ENCODE peak calls at places on chromosomes 11 and 22, in five cellular contexts. T, V, D, L and W are unnamed samples. For H3K27me3, the result is how much of the 10 kb centered on the place peaks cover.

GRCh38 chr11:57100638-57101312 is 81.0 kb upstream of the LRRC55 start:
- DNase-seq in T (no peak), V (no peak), D (no peak), L (no peak), W (no peak)

GRCh38 chr11:65643971-65644370 is 6.1 kb downstream of the SIPA1 start:
- DNase-seq in T (no peak), V (no peak), D (no peak), L (no peak), W (no peak)

GRCh38 chr11:32450372-32450771 is 15.0 kb upstream of the WT1 start:
- DNase-seq in T (no peak), V (no peak), D (no peak), L (no peak), W (no peak)

GRCh38 chr11:26996056-26996455 is 2.1 kb downstream of the FIBIN start:
- DNase-seq in T (no peak), V (no peak), D (no peak), L (no peak), W (no peak)

GRCh38 chr22:46193898-46194310 is 43.6 kb downstream of the PPARA start:
- DNase-seq in T (no peak), V (no peak), D (no peak), L (no peak), W (no peak)

GRCh38 chr11:90468923-90469322 is 246.1 kb upstream of the CHORDC1 start:
- DNase-seq in T (no peak), V (no peak), D (no peak), L (no peak), W (no peak)

GRCh38 chr11:14189874-14190273 is 169.1 kb downstream of the RRAS2 start:
- DNase-seq in T (peak), V (peak), D (no peak), L (peak), W (no peak)

GRCh38 chr22:38755155-38755910 is 465 bp downstream of the SUN2 start:
- DNase-seq in T (peak), V (peak), D (peak), L (peak), W (peak)

GRCh38 chr22:47794851-47795250 is 1032.4 kb downstream of the TBC1D22A start:
- DNase-seq in T (no peak), V (no peak), D (no peak), L (no peak), W (peak)

DNA sequence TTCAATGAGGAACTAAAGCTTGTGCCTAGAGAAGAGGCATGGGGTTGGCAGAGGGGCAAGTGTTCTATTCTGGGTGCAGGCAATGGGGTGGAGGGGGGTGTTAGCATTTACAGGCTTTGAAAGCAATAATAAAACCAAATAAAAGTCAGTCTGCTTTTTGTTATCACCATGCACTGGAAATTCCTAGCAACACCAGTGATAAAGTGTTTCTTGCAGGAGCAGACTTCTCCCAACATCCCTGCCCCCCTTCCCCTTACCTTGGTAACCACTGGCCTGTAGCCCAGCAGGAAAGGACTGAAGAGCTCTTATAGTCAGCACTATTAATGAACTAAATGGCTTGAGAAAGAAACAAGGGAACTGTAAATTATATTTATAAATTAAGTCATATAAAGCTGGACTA is 65.2 kb upstream of the SESN3 start:
- DNase-seq in T (no peak), V (no peak), D (no peak), L (no peak), W (peak)
- H3K27ac ChIP-seq in T (no peak), V (no peak), D (no peak), L (no peak), W (no peak)

DNA sequence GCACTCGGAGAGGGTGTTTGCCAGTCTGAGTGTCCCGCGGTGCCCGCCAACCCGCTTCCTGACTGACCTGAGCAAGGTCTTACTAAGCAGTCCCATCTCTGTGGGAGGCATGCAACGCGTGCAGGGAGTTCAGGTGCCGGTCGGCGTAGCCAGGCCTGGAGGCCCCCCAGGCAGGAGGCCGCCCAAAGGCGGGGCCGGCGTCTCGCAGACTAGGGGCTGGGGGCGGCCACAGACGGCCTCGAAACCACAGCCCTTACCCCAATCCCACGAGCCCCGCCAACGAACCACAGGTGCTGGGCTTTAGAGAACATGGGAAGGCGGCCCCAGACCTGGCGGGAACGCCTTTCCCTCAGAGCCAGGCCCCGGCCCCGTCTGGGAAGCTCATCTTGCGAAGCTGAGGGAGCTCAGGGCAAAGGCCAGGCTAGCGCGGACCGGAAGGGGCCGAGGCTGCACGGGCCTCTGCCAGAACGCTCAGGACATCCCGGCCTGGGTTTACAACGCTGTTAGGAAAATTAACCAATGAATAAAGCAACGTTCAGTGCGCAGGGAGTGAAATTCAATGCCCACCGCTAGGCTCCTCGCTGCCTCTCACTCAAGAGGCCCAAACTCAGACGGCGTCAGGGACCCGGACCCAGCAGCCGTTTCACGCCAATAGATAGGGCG is 2.1 kb upstream of the MTFP1 start:
- DNase-seq in T (no peak), V (peak), D (peak), L (peak), W (peak)
- TF ChIP-seq CTCF in T (peak), V (peak), D (no peak), L (peak), W (no peak)

DNA sequence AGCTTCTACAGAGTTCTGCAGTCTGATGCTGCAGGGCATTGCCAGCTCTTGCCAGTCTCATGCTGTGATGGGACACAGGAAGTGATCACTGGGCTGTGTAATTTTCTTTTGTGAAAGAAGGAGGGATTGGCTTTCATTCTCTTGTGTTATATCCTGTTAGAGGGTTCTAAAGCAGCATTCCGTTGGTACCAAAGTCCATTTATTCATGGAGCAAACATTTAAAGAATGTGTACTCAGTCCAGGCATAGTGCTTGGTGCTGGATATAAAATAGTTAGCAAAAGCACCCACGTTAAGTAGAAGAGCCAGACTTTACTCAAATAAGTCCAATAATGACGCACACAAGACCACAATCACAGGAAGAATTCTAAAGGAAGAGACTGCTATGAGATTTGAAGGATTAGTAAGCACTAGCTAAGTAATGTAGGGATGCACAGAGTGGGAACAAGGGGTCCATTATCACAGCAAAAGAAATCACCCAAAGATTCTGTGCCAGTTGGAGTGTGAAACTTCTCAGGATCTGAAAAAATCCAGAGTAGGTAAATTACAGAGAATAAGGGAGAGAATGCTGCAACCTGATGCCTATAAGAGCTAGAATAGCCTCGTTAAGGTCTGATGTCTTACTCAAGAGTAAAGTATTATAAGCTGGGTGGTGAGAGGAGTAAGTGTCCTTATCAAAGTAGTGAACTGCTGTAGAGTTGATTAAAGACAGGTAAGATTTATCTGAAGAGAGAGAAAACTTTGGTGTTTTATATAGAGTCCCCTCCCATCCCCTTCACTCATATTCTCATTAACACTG is 728.3 kb downstream of the METTL15 start:
- DNase-seq in T (no peak), V (no peak), D (no peak), L (no peak), W (no peak)
- H3K27me3 ChIP-seq in T (under half), V (under half), D (under half), L (under half), W (under half)

DNA sequence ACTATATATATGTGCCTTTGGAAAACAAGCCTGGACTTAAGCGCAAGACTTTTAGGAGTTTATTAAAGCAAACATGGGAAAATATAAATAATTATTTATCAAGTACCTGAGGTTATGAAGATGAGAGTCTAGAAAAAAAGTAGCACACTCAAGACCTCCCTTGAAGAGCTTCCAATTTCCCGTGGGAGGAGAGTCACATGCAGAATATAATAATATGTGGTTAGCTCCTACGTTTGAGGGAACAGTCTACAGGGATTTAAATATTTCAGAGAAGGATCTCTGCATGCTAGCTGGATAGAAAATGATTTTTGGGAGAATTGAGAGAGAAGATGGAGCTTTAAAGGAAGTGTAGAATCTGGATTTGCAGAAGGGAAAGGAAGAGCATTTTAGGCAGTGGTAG is 183.8 kb downstream of the SWAP70 start:
- DNase-seq in T (no peak), V (no peak), D (no peak), L (no peak), W (no peak)
- H3K27ac ChIP-seq in T (no peak), V (no peak), D (no peak), L (no peak), W (no peak)

GRCh38 chr11:70483077-70483861 is 84.9 kb downstream of the CTTN start:
- DNase-seq in T (peak), V (no peak), D (peak), L (peak), W (peak)
- TF ChIP-seq CTCF in T (no peak), V (no peak), D (peak), L (peak), W (peak)

GRCh38 chr11:81990659-81991443 is 742.8 kb downstream of the FAM181B start:
- DNase-seq in T (no peak), V (no peak), D (no peak), L (no peak), W (no peak)

GRCh38 chr11:81987829-81988472 is 745.7 kb downstream of the FAM181B start:
- DNase-seq in T (no peak), V (no peak), D (no peak), L (no peak), W (no peak)

GRCh38 chr11:81989093-81989492 is 744.6 kb downstream of the FAM181B start:
- DNase-seq in T (no peak), V (peak), D (no peak), L (no peak), W (no peak)

GRCh38 chr11:81995907-81996306 is 737.8 kb downstream of the FAM181B start:
- DNase-seq in T (no peak), V (no peak), D (no peak), L (no peak), W (no peak)

DNA sequence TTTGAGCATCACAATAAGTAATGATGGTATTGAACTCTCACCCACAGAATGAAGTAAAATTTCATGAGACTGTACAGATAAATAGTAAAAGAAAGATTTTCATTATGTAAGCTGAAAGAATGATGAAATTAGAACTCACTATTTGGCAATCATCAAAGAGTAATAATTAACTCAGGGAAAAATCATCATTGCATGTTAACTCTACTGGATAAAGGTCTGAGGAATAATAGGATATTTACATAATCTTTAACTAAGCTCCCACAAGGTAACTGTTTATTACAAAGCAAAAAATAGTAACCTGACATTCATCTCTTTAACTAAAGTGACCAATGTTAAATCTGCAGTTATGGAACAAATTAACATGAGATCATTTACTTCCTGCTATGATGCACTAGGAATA is 739.9 kb downstream of the FAM181B start:
- DNase-seq in T (no peak), V (no peak), D (no peak), L (no peak), W (no peak)
- H3K27me3 ChIP-seq in T (under half), V (under half), D (under half), L (under half), W (under half)